ENCODE peak calls at places on chromosomes 11 and 22, in ten cellular contexts. V is brain microvascular endothelial cell; L is effector memory CD4-positive, alpha-beta T cell; A is Peyer's patch; C is transverse colon; Z is prostate gland; U is RWPE1; Q is mesendoderm; J is esophagus squamous epithelium; F is dorsolateral prefrontal cortex. B is an unnamed sample.

GRCh38 chr11:126307706-126308105 is 3.8 kb downstream of the DCPS start:
- DNase-seq in J (no peak), C (no peak), Z (no peak), V (peak; percentile 40), F (no peak), L (no peak), Q (peak; percentile 79), A (no peak), U (no peak), B (no peak)

GRCh38 chr11:19719960-19720359 is 7.3 kb downstream of the NAV2 start:
- DNase-seq in L (no peak), J (no peak), C (no peak), V (no peak), Q (no peak), F (no peak), A (no peak), Z (no peak), U (no peak), B (no peak)

GRCh38 chr11:86449993-86450629 is 75.4 kb downstream of the CCDC81 start:
- DNase-seq in Z (no peak), U (no peak), J (no peak), C (no peak), Q (no peak), F (no peak), L (no peak), A (no peak), V (no peak), B (no peak)

GRCh38 chr11:123064268-123064657 is 2.3 kb upstream of the HSPA8 start:
- DNase-seq in J (no peak), U (no peak), A (no peak), C (no peak), L (no peak), Q (no peak), F (no peak), V (no peak), Z (no peak), B (no peak)

GRCh38 chr22:45828836-45829235 is 148.1 kb downstream of the WNT7B start:
- DNase-seq in L (no peak), V (no peak), Q (no peak), U (no peak), C (no peak), A (no peak), Z (no peak), F (no peak), J (no peak), B (no peak)

GRCh38 chr22:27995801-27996528 is 76.9 kb upstream of the PITPNB start:
- DNase-seq in F (peak; percentile 21), J (no peak), L (no peak), V (no peak), Z (no peak), C (peak; percentile 6), U (no peak), A (no peak), Q (no peak), B (peak; percentile 61)

GRCh38 chr11:76604652-76605241 is 65.8 kb downstream of the LRRC32 start:
- DNase-seq in A (no peak), Q (no peak), Z (no peak), L (no peak), U (no peak), F (no peak), J (no peak), C (peak; percentile 44), V (no peak), B (no peak)

GRCh38 chr22:19869497-19870152 is 15.0 kb upstream of the GNB1L start:
- DNase-seq in Q (no peak), Z (no peak), C (no peak), F (peak; percentile 24), J (no peak), A (no peak), V (no peak), U (no peak), L (no peak), B (no peak)

DNA sequence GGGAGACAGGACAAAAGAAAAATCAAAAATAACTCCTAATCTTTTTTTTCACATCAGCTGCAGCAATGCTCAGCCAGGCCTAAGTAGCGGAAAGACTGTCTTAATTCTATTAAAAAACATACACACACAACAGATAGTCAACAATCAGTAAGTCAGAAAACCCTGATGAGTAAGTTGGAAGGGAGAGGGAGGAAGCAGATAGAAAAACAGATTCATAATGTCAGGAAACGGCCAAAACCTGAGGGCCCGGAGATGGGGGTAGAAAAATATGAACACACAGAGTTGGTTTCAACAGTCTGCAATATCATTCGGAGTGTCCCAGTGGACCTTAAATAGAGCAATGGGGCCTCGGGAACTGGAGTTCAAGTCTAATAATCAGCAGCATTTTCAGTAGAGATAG is 14.8 kb downstream of the LRRC55 start:
- DNase-seq in L (no peak), Q (no peak), A (no peak), F (no peak), Z (no peak), V (no peak), U (no peak), J (no peak), C (no peak), B (no peak)
- H3K27ac ChIP-seq in L (no peak overlapping the region), Q (no peak overlapping the region), A (no peak overlapping the region), F (no peak overlapping the region), Z (no peak overlapping the region), V (no peak overlapping the region), U (no peak overlapping the region), J (no peak overlapping the region), C (no peak overlapping the region), B (no peak overlapping the region)

GRCh38 chr11:128305588-128305987 is 281.8 kb downstream of the ETS1 start:
- DNase-seq in U (no peak), F (no peak), Q (no peak), L (no peak), C (no peak), A (no peak), V (no peak), Z (no peak), J (no peak), B (no peak)

GRCh38 chr11:128303383-128303782 is 284.0 kb downstream of the ETS1 start:
- DNase-seq in L (no peak), A (no peak), U (no peak), Q (peak; percentile 19), F (no peak), Z (no peak), J (no peak), V (no peak), C (no peak), B (no peak)

GRCh38 chr11:128304666-128305485 is 282.5 kb downstream of the ETS1 start:
- DNase-seq in J (no peak), F (no peak), L (no peak), C (no peak), Z (no peak), Q (no peak), V (no peak), A (no peak), U (no peak), B (no peak)

GRCh38 chr11:128300785-128301184 is 286.6 kb downstream of the ETS1 start:
- DNase-seq in Z (no peak), Q (no peak), A (no peak), C (no peak), L (no peak), V (no peak), F (no peak), U (no peak), J (no peak), B (no peak)

GRCh38 chr11:128302425-128303186 is 284.8 kb downstream of the ETS1 start:
- DNase-seq in Z (no peak), C (peak; percentile 33), F (no peak), L (peak; percentile 72), Q (peak; percentile 16), V (no peak), U (no peak), A (peak; percentile 71), J (no peak), B (no peak)
- H3K27ac ChIP-seq in Z (no peak overlapping the region), C (peak overlapping the region; percentile 54), F (no peak overlapping the region), L (peak overlapping the region; percentile 98), Q (no peak overlapping the region), V (no peak overlapping the region), U (no peak overlapping the region), A (peak overlapping the region; percentile 59), J (peak overlapping the region; percentile 10), B (peak overlapping the region; percentile 34)

GRCh38 chr11:132430352-132431091 is 1060.1 kb downstream of the NTM start:
- DNase-seq in U (no peak), Q (no peak), Z (no peak), V (no peak), A (no peak), J (no peak), L (no peak), F (no peak), C (no peak), B (no peak)
- H3K27ac ChIP-seq in U (no peak overlapping the region), Q (no peak overlapping the region), Z (no peak overlapping the region), V (no peak overlapping the region), A (no peak overlapping the region), J (no peak overlapping the region), L (no peak overlapping the region), F (no peak overlapping the region), C (no peak overlapping the region), B (no peak overlapping the region)

DNA sequence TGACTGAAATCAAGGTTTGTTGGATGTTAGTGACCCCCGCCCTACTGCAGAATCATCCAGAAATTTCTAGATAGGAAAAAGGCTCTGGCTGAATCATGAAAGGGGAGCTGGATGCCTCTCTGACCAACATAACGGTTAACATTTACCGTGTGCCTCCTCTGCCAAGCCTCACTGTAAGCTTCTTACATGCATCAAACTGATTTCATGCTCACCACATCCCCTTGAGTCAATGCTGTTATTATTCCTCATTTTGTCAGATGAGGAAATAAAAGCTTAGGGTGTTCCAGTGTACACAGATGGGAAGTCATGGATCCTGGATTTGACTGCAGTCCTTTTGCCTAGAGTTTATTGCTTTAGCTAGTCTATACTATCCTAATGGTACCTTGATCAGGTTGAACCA is 5.9 kb upstream of the HMOX1 start:
- DNase-seq in L (no peak), U (no peak), F (no peak), Q (no peak), V (no peak), J (no peak), A (no peak), C (no peak), Z (no peak), B (no peak)
- H3K27ac ChIP-seq in L (no peak overlapping the region), U (no peak overlapping the region), F (no peak overlapping the region), Q (no peak overlapping the region), V (no peak overlapping the region), J (no peak overlapping the region), A (no peak overlapping the region), C (no peak overlapping the region), Z (no peak overlapping the region), B (no peak overlapping the region)

DNA sequence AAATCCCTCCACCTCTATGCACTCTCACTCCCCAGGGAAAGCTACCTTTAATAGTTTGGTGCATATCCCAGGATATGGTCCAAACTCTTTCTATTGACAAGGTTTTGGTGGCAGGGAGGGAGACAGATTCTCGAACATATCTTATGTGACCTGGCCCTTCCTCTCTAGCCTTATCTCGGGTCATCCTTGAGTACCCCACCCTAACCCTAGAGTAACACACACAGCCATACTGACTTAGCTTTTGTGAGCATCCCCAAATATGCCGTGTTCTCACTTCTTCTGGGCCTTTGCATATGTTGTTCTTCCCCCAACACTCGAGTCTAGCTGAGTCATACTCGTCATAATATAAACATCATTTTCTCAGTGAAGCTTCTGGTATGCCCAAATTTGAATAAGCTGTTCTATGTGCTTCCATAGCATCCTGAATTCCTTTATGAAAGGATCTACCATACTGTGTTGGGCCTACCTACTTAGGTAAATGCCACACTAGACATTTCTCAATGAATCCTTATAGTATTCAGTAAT is 7.9 kb downstream of the TTC17 start:
- DNase-seq in J (no peak), V (peak; percentile 36), Q (no peak), F (no peak), Z (no peak), L (no peak), A (no peak), U (no peak), C (no peak), B (no peak)
- H3K27ac ChIP-seq in J (no peak overlapping the region), V (peak overlapping the region; percentile 37), Q (no peak overlapping the region), F (no peak overlapping the region), Z (no peak overlapping the region), L (no peak overlapping the region), A (no peak overlapping the region), U (no peak overlapping the region), C (no peak overlapping the region), B (peak overlapping the region; percentile 49)

B was measured in left lung.